ENCODE peak calls at places on chromosomes 13 and 19, in eight cellular contexts. E is stimulated activated CD4-positive, alpha-beta T cell treated with anti-CD3 and anti-CD28 coated beads, Interleukin-1b, Interleukin-23, amount 100 ng/mL, for 1 hour; F is tibial artery; Y is GM03348; Z is activated naive CD8-positive, alpha-beta T cell treated with anti-CD3 and anti-CD28 coated beads, Interleukin-2, amount 50 U/mL, for 24 hours; L is thyroid gland; W is EL; C is RPMI8226. D is an unnamed sample.

GRCh38 chr13:45544520-45544919 is 71.0 kb downstream of the ERICH6B start:
- DNase-seq in C (peak; percentile 18), W (no peak), L (no peak), Y (no peak), Z (no peak), E (no peak), F (no peak), D (no peak)

GRCh38 chr13:113996081-113996911 is 22.4 kb upstream of the C13orf46 start:
- DNase-seq in L (peak; percentile 2), Z (no peak), C (no peak), Y (no peak), E (no peak), W (no peak), F (no peak), D (no peak)

GRCh38 chr19:4730740-4731171 is 7.1 kb upstream of the DPP9 start:
- DNase-seq in Z (peak; percentile 75), F (no peak), C (peak; percentile 56), W (peak; percentile 31), Y (no peak), L (no peak), E (peak; percentile 22), D (no peak)

GRCh38 chr13:95296326-95296939 is 4.8 kb downstream of the ABCC4 start:
- DNase-seq in W (no peak), F (no peak), L (peak; percentile 58), C (peak; percentile 44), E (no peak), Y (peak; percentile 60), Z (peak; percentile 34), D (no peak)

GRCh38 chr13:30698023-30698422 is 37.3 kb upstream of the ALOX5AP start:
- DNase-seq in Y (peak; percentile 55), F (no peak), C (no peak), W (peak; percentile 33), E (no peak), Z (no peak), L (no peak), D (peak; percentile 42)

GRCh38 chr19:55206664-55207500 is 2.4 kb downstream of the PTPRH start:
- DNase-seq in L (peak; percentile 84), C (peak; percentile 84), Z (peak; percentile 64), E (no peak), Y (peak; percentile 94), F (peak; percentile 57), W (peak; percentile 95), D (peak; percentile 59)

GRCh38 chr13:70890289-70890688 is 782.0 kb upstream of the KLHL1 start:
- DNase-seq in Y (no peak), E (no peak), W (no peak), Z (no peak), F (no peak), L (no peak), C (no peak), D (no peak)

GRCh38 chr13:33228645-33229445 is 56.7 kb downstream of the STARD13 start:
- DNase-seq in C (peak; percentile 13), Y (peak; percentile 45), Z (no peak), W (peak; percentile 88), L (peak; percentile 43), F (no peak), E (no peak), D (no peak)

GRCh38 chr19:46697142-46697960 is 19.6 kb downstream of the PRKD2 start:
- DNase-seq in E (no peak), Z (peak; percentile 36), W (peak; percentile 18), Y (peak; percentile 94), F (peak; percentile 86), L (peak; percentile 88), C (no peak), D (no peak)

GRCh38 chr19:4800591-4801081 is 9.1 kb downstream of the FEM1A start:
- DNase-seq in Y (no peak), Z (no peak), L (no peak), W (no peak), C (no peak), F (no peak), E (no peak), D (no peak)

GRCh38 chr13:106990594-106990993 is 422.7 kb upstream of the ARGLU1 start:
- DNase-seq in Y (no peak), L (no peak), E (no peak), Z (no peak), W (no peak), F (no peak), C (no peak), D (no peak)

GRCh38 chr13:105918842-105919741 is 616.4 kb downstream of the EFNB2 start:
- DNase-seq in F (no peak), W (peak; percentile 86), C (peak; percentile 77), E (no peak), L (no peak), Z (no peak), Y (no peak), D (no peak)

GRCh38 chr19:12092065-12092867 is 27.7 kb downstream of the ZNF844 start:
- DNase-seq in C (peak; percentile 52), Y (peak; percentile 97), L (peak; percentile 88), Z (peak; percentile 85), F (peak; percentile 85), W (peak; percentile 94), E (no peak), D (peak; percentile 64)

GRCh38 chr13:49569993-49570689 is 15.2 kb downstream of the RCBTB1 start:
- DNase-seq in F (no peak), L (no peak), Z (no peak), W (peak; percentile 5), C (no peak), E (no peak), Y (no peak), D (no peak)

GRCh38 chr13:92602560-92602959 is 624.0 kb upstream of the GPC6 start:
- DNase-seq in L (no peak), C (no peak), Y (no peak), E (no peak), Z (no peak), W (no peak), F (no peak), D (no peak)

GRCh38 chr19:374183-374885 is 29.7 kb upstream of the MIER2 start:
- DNase-seq in Y (no peak), Z (no peak), E (no peak), W (no peak), C (peak; percentile 6), F (no peak), L (no peak), D (no peak)

GRCh38 chr13:32125221-32125621 is 93.6 kb downstream of the FRY start:
- DNase-seq in C (no peak), F (peak; percentile 64), W (peak; percentile 91), Y (peak; percentile 34), L (no peak), E (no peak), Z (no peak), D (no peak)

GRCh38 chr19:35170359-35171061 is 16.0 kb downstream of the FXYD5 start:
- DNase-seq in E (no peak), C (no peak), F (no peak), Z (no peak), L (no peak), W (no peak), Y (no peak), D (no peak)

GRCh38 chr13:73317140-73317539 is 258.3 kb downstream of the KLF5 start:
- DNase-seq in E (no peak), L (no peak), W (no peak), C (no peak), Y (no peak), F (no peak), Z (no peak), D (no peak)

GRCh38 chr13:49071341-49071937 is 95.7 kb downstream of the FNDC3A start:
- DNase-seq in C (no peak), Z (no peak), E (no peak), L (no peak), Y (no peak), W (peak; percentile 65), F (no peak), D (no peak)

GRCh38 chr19:17687141-17687856 is 855 bp downstream of the UNC13A start:
- DNase-seq in W (no peak), L (no peak), Y (no peak), F (no peak), Z (no peak), E (no peak), C (no peak), D (no peak)

GRCh38 chr19:15379996-15380647 is 535 bp upstream of the AKAP8 start:
- DNase-seq in E (no peak), C (peak; percentile 81), Y (no peak), Z (no peak), W (peak; percentile 54), F (peak; percentile 46), L (peak; percentile 53), D (no peak)

GRCh38 chr13:29767006-29767405 is 83.4 kb downstream of the UBL3 start:
- DNase-seq in W (no peak), E (no peak), F (no peak), Z (no peak), L (no peak), Y (peak; percentile 23), C (no peak), D (no peak)

GRCh38 chr13:51317262-51317661 is 22.2 kb upstream of the SERPINE3 start:
- DNase-seq in C (no peak), Z (no peak), E (no peak), Y (no peak), L (no peak), F (no peak), W (peak; percentile 16), D (no peak)

GRCh38 chr19:6519289-6519688 is 11.5 kb upstream of the TNFSF9 start:
- DNase-seq in Z (no peak), W (peak; percentile 76), F (no peak), E (no peak), Y (peak; percentile 86), L (no peak), C (no peak), D (no peak)

GRCh38 chr19:38509027-38509426 is 75.5 kb downstream of the RYR1 start:
- DNase-seq in Z (no peak), C (no peak), F (no peak), E (no peak), Y (no peak), W (no peak), L (no peak), D (no peak)

GRCh38 chr19:19745496-19746285 is 12.8 kb upstream of the ZNF14 start:
- DNase-seq in W (no peak), Z (no peak), L (no peak), C (no peak), Y (no peak), F (no peak), E (no peak), D (no peak)

GRCh38 chr13:49052801-49053200 is 77.1 kb downstream of the FNDC3A start:
- DNase-seq in W (no peak), C (no peak), Z (no peak), F (no peak), Y (no peak), E (no peak), L (no peak), D (no peak)

GRCh38 chr19:8224394-8225145 is 15.4 kb downstream of the CERS4 start:
- DNase-seq in Z (no peak), F (peak; percentile 32), C (no peak), W (no peak), E (no peak), Y (no peak), L (peak; percentile 46), D (no peak)

GRCh38 chr13:19681517-19681916 is 48.1 kb downstream of the MPHOSPH8 start:
- DNase-seq in F (no peak), E (no peak), W (no peak), C (no peak), Z (no peak), Y (no peak), L (no peak), D (no peak)

GRCh38 chr19:44993926-44994537 is 7.2 kb upstream of the RELB start:
- DNase-seq in F (no peak), W (no peak), Y (no peak), C (no peak), Z (no peak), E (no peak), L (no peak), D (no peak)

GRCh38 chr13:27038323-27038722 is 133.3 kb downstream of the USP12 start:
- DNase-seq in C (no peak), F (no peak), L (no peak), W (peak; percentile 76), Y (peak; percentile 80), Z (no peak), E (no peak), D (no peak)

GRCh38 chr19:48859711-48860572 is 8.5 kb downstream of the PLEKHA4 start:
- DNase-seq in E (no peak), C (no peak), L (no peak), Y (no peak), Z (no peak), W (no peak), F (no peak), D (no peak)

GRCh38 chr13:111901301-111901905 is 165.5 kb upstream of the SOX1 start:
- DNase-seq in Y (no peak), E (no peak), Z (no peak), W (no peak), C (no peak), L (no peak), F (no peak), D (no peak)

D was measured in AG04450.